ENCODE peak calls at places on chromosomes 16 and 17, in eight cellular contexts. V is foreskin fibroblast; I is cardiac fibroblast; O is CD4-positive, alpha-beta T cell; A is central memory CD4-positive, alpha-beta T cell; U is lower lobe of right lung; C is activated CD4-positive, alpha-beta T cell treated with anti-CD3 and anti-CD28 coated beads, Interleukin-2, amount 50 U/mL, for 4 hours; N is heart left ventricle. E is an unnamed sample.
A peak's percentile ranks its signal among the peaks of the same experiment; 100 is the strongest.

GRCh38 chr17:78040561-78041400 is 82.3 kb downstream of the TNRC6C start:
- DNase-seq in V (peak; percentile 82), O (peak; percentile 41), I (peak; percentile 55), A (peak; percentile 36), C (peak; percentile 18), N (peak; percentile 61), U (peak; percentile 76), E (peak; percentile 62)

GRCh38 chr16:14194706-14195105 is 123.6 kb downstream of the MRTFB start:
- DNase-seq in N (no peak), O (no peak), I (no peak), V (no peak), C (no peak), U (no peak), A (no peak), E (no peak)

GRCh38 chr16:874366-875181 is 74.0 kb upstream of the GNG13 start:
- DNase-seq in I (no peak), C (no peak), A (no peak), N (no peak), O (no peak), U (peak; percentile 38), V (no peak), E (no peak)

GRCh38 chr17:40283662-40284061 is 4.0 kb upstream of the CDC6 start:
- DNase-seq in O (no peak), C (no peak), N (no peak), A (peak; percentile 45), V (peak; percentile 91), I (peak; percentile 72), U (no peak), E (peak; percentile 98)

GRCh38 chr16:22635345-22635744 is 124.7 kb downstream of the NPIPB5 start:
- DNase-seq in C (no peak), V (peak; percentile 69), O (no peak), I (no peak), N (no peak), U (no peak), A (no peak), E (peak; percentile 61)

GRCh38 chr17:9890124-9890523 is 14.9 kb downstream of the RCVRN start:
- DNase-seq in A (no peak), I (peak; percentile 29), C (no peak), N (no peak), V (no peak), U (peak; percentile 61), O (no peak), E (no peak)

GRCh38 chr16:2964416-2965223 is 545 bp downstream of the KREMEN2 start:
- DNase-seq in O (peak; percentile 55), U (peak; percentile 57), V (no peak), A (peak; percentile 36), C (peak; percentile 35), I (no peak), N (peak; percentile 28), E (no peak)

GRCh38 chr17:4182043-4182442 is 39.0 kb downstream of the CYB5D2 start:
- DNase-seq in V (no peak), U (no peak), A (no peak), I (no peak), C (no peak), N (no peak), O (no peak), E (no peak)